ENCODE peak calls at places on chromosomes 3 and 15, in nine cellular contexts. W is tibial artery; T is CD4-positive, alpha-beta T cell; P is cardiac muscle cell; M is CD8-positive, alpha-beta T cell; V is fibroblast of lung; Q is body of pancreas; I is sigmoid colon; E is transverse colon. U is an unnamed sample.
A peak's percentile ranks its signal among the peaks of the same experiment; 100 is the strongest.

GRCh38 chr3:125594581-125595011 is 701 bp downstream of the OSBPL11 start:
- DNase-seq in V (no peak), E (peak; percentile 38), P (peak; percentile 37), W (peak; percentile 39), Q (peak; percentile 31), I (no peak), T (no peak), M (no peak), U (peak; percentile 23)

GRCh38 chr15:90902996-90903732 is at the start of gene MAN2A2:
- DNase-seq in E (peak; percentile 78), Q (peak; percentile 91), V (peak; percentile 19), M (peak; percentile 71), P (peak; percentile 71), I (no peak), W (no peak), T (peak; percentile 61), U (peak; percentile 54)

GRCh38 chr3:125212509-125213372 is at the start of gene SLC12A8:
- DNase-seq in Q (peak; percentile 50), M (no peak), W (no peak), P (peak; percentile 25), V (no peak), T (no peak), I (no peak), E (peak; percentile 50), U (no peak)

GRCh38 chr15:64246364-64247189 is 83.8 kb upstream of the PPIB start:
- DNase-seq in V (peak; percentile 87), W (no peak), T (no peak), M (no peak), Q (no peak), E (no peak), I (no peak), P (no peak), U (no peak)

GRCh38 chr3:190368871-190369270 is 19.1 kb upstream of the CLDN16 start:
- DNase-seq in I (no peak), E (no peak), P (no peak), Q (no peak), T (no peak), M (no peak), V (no peak), W (no peak), U (no peak)

GRCh38 chr3:31573460-31573779 is 40.7 kb downstream of the STT3B start:
- DNase-seq in P (no peak), M (no peak), W (no peak), E (no peak), T (no peak), I (no peak), V (no peak), Q (no peak), U (no peak)

GRCh38 chr3:172513488-172513887 is 9.7 kb downstream of the TNFSF10 start:
- DNase-seq in W (no peak), V (no peak), Q (no peak), P (no peak), I (no peak), M (no peak), E (no peak), T (no peak), U (no peak)

GRCh38 chr3:160564205-160564922 is 1.0 kb downstream of the KPNA4 start:
- DNase-seq in Q (peak; percentile 28), V (peak; percentile 9), P (peak; percentile 29), M (peak; percentile 22), E (peak; percentile 25), T (no peak), W (no peak), I (no peak), U (no peak)

GRCh38 chr15:85760531-85761371 is 34.0 kb downstream of the KLHL25 start:
- DNase-seq in P (no peak), Q (no peak), E (no peak), T (no peak), W (no peak), I (no peak), M (no peak), V (no peak), U (no peak)

GRCh38 chr3:30333903-30334302 is 272.5 kb upstream of the TGFBR2 start:
- DNase-seq in T (no peak), I (no peak), Q (no peak), P (no peak), E (no peak), M (no peak), W (no peak), V (no peak), U (no peak)

GRCh38 chr15:74573987-74574386 is 33.0 kb downstream of the ARID3B start:
- DNase-seq in M (no peak), P (no peak), T (no peak), V (no peak), Q (no peak), W (no peak), I (no peak), E (no peak), U (no peak)

GRCh38 chr3:127217594-127218456 is 24.9 kb downstream of the PRR23E start:
- DNase-seq in T (no peak), W (peak; percentile 7), M (no peak), E (no peak), Q (no peak), I (no peak), P (no peak), V (no peak), U (no peak)

GRCh38 chr3:48486952-48487351 is 17.0 kb downstream of the SHISA5 start:
- DNase-seq in M (no peak), V (no peak), E (no peak), W (no peak), P (no peak), T (no peak), I (no peak), Q (no peak), U (no peak)

DNA sequence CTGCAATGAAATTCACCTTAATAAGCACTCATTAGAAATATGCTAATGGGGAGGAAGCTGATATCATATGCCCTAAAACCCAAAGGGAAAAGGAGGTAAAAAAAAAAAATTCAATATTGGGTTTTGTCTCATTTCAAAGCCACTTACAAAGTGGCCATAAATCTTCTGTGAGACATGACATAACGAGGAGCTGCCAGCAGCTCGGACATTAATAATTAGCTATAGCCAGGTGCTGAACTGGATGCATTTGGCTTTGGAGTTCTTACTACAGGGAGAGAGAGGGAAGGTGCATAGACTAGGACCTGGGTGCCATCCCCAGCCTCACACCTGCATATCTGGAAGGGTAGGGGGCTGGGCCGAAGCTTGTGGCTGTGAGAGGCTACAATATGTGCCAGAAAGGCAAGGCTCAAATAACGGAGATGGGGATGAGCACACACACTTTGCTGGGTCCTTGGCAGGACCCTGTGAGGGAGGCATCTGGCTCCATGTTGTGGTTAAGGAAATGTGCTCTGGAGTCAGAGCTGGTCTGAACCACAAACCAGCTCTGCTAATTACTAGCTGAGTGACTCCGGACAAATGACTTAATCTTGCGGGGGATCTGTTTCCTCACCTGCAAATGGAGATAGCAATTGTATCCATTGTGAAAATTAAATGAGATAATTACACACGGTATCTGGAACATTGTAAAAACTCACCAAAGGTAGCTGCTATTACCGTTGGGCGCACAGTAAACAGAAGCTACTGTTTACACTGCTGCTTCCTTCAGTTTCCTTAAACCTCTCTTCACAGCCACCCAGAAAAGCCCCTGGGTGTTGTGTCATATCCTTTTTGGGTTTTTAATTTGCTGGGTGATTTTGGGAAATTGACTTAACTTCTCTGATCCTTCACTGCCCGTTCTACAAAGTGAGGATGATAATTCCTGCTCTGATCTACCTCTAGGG is 108.0 kb downstream of the MEGF11 start:
- DNase-seq in I (no peak), T (no peak), W (no peak), P (no peak), E (no peak), M (no peak), Q (no peak), V (no peak), U (no peak)
- H3K27me3 ChIP-seq in I (no peaks in the 10 kb centered on the region), T (no peaks in the 10 kb centered on the region), W (peaks cover 52% of the 10 kb centered on the region), P (no peaks in the 10 kb centered on the region), E (no peaks in the 10 kb centered on the region), M (no peaks in the 10 kb centered on the region), Q (no peaks in the 10 kb centered on the region), V (peaks cover 8% of the 10 kb centered on the region), U (no peaks in the 10 kb centered on the region)

DNA sequence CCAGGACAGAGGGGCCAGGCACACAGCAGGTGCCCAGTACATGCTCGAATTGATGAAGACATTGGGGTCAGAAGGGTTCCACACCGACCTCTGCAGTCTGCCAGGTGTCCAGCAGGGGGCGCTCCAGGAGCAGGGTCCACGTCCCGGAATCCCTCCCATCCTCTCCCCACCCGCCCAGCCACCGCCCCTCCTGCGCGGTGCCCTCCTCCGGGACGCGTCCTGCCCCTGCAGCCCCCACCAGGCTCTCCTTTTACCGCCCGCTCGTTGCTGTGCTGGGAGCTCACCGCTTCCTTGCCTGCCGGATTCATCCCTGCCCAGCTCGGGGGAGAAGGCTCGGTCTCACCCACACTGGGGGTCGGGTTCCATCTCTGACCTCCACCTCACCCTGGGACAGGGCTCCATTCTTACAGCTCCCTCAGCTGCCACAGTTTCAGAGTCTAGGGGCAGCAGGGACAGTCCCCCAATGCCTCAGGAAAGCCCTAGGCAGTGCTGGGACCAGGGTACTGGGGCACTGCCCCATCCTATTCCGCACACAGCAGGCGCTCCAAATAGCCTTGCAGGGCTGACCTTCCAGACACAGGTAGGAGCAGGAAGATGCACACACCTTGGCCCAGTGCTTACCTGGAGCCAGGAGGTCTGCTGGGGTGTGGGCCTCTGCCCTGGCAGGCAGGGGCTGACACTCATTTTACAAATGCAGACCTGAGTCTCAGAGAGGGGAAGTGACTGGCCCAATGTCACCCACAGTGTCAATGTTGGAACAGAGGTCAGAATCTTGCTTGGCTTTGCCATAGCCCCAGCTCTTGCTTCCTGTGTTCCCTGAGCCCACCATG is 31.0 kb downstream of the GRIP2 start:
- DNase-seq in T (peak; percentile 61), Q (peak; percentile 61), I (peak; percentile 74), W (peak; percentile 41), M (peak; percentile 51), V (peak; percentile 17), E (peak; percentile 67), P (peak; percentile 78), U (peak; percentile 74)
- TF ChIP-seq CTCF in T (peak; percentile 95), Q (peak; percentile 89), I (peak; percentile 69), W (peak; percentile 67), M (peak; percentile 96), V (peak; percentile 82), E (peak; percentile 97), P (peak; percentile 77), U (peak; percentile 78)

GRCh38 chr3:195080571-195081141 is 190.3 kb downstream of the XXYLT1 start:
- DNase-seq in Q (peak; percentile 62), I (no peak), E (no peak), P (peak; percentile 22), M (no peak), V (no peak), W (no peak), T (no peak), U (no peak)
- H3K27ac ChIP-seq in Q (peak overlapping the region; percentile 53), I (no peak overlapping the region), E (no peak overlapping the region), P (no peak overlapping the region), M (no peak overlapping the region), V (no peak overlapping the region), W (no peak overlapping the region), T (no peak overlapping the region), U (no peak overlapping the region)

DNA sequence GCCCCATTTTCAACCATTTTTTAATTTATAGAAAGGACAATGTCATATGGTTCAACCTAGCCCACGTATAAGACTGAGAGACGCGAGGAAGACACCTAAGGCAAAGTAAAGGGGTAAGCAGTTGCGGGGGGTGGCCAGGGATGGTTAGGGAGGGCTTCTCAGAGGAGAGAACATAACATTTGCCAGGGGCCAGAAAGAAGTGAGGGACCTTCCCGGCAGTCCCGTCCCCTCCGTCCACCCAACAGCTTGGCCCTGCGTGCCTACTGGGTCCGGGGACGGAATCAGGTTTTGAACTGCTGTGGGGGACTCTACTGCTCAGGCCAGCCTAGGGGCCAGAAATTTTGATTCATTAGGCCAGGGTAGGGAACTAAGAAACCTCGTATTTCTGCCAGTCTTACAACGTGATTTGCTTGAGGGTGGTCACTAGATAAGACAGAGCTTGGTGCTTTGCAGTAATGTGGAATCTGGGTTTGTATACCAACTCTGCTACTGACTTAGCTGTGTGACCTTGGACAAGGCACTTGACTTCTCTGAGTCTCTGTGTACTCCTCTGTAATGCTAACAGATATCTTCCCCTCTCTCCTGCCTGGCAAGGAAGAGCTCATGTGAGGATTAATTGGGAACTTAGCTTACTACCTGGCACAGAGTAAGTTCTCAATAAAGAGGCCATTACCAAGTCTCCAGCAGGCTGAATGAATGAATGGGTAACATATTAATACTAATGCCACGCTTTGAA is 734 bp upstream of the SLC6A20 start:
- DNase-seq in Q (no peak), P (no peak), T (no peak), M (no peak), V (no peak), I (no peak), E (no peak), W (no peak), U (no peak)
- H3K27me3 ChIP-seq in Q (peaks cover 9% of the 10 kb centered on the region), P (peaks cover 39% of the 10 kb centered on the region), T (peaks cover 38% of the 10 kb centered on the region), M (peaks cover 12% of the 10 kb centered on the region), V (peaks cover 57% of the 10 kb centered on the region), I (peaks cover 45% of the 10 kb centered on the region), E (peaks cover 47% of the 10 kb centered on the region), W (peaks cover 64% of the 10 kb centered on the region), U (no peaks in the 10 kb centered on the region)